ENCODE peak calls at places on chromosomes 5 and 9, in eight cellular contexts. One of them, this sample, is unnamed.

GRCh38 chr9:124349675-124350484 is 65.4 kb downstream of the PSMB7 start:
- DNase-seq in SK-N-SH: no peak
- DNase-seq in Panc1: no peak
- DNase-seq in A549: no peak
- DNase-seq in K562: no peak
- DNase-seq in HL-60: no peak
- DNase-seq in GM12878: no peak
- DNase-seq in HCT116: no peak
- DNase-seq in this sample: no peak

GRCh38 chr9:19085295-19085694 is 17.4 kb downstream of the HAUS6 start:
- DNase-seq in K562: peak
- DNase-seq in SK-N-SH: peak
- DNase-seq in HL-60: no peak
- DNase-seq in A549: peak
- DNase-seq in Panc1: no peak
- DNase-seq in HCT116: peak
- DNase-seq in GM12878: no peak
- DNase-seq in this sample: peak

GRCh38 chr5:101260857-101261256 is 357.8 kb upstream of the ST8SIA4 start:
- DNase-seq in A549: no peak
- DNase-seq in Panc1: no peak
- DNase-seq in SK-N-SH: no peak
- DNase-seq in HCT116: no peak
- DNase-seq in GM12878: no peak
- DNase-seq in K562: no peak
- DNase-seq in HL-60: no peak
- DNase-seq in this sample: no peak

GRCh38 chr9:77498891-77499290 is 149.2 kb downstream of the GNA14 start:
- DNase-seq in K562: no peak
- DNase-seq in Panc1: no peak
- DNase-seq in GM12878: no peak
- DNase-seq in A549: no peak
- DNase-seq in HCT116: no peak
- DNase-seq in SK-N-SH: no peak
- DNase-seq in HL-60: no peak
- DNase-seq in this sample: no peak

GRCh38 chr9:72458153-72458552 is 63.3 kb upstream of the TMC1 start:
- DNase-seq in A549: no peak
- DNase-seq in Panc1: no peak
- DNase-seq in K562: no peak
- DNase-seq in GM12878: no peak
- DNase-seq in HCT116: no peak
- DNase-seq in HL-60: no peak
- DNase-seq in SK-N-SH: no peak
- DNase-seq in this sample: no peak

GRCh38 chr9:5511476-5511875 is 1.1 kb downstream of the PDCD1LG2 start:
- DNase-seq in Panc1: no peak
- DNase-seq in GM12878: no peak
- DNase-seq in A549: no peak
- DNase-seq in HCT116: no peak
- DNase-seq in K562: no peak
- DNase-seq in HL-60: no peak
- DNase-seq in SK-N-SH: no peak
- DNase-seq in this sample: no peak

GRCh38 chr9:128025756-128026155 is 41.4 kb downstream of the NAIF1 start:
- DNase-seq in A549: no peak
- DNase-seq in GM12878: no peak
- DNase-seq in Panc1: no peak
- DNase-seq in SK-N-SH: no peak
- DNase-seq in HCT116: no peak
- DNase-seq in HL-60: no peak
- DNase-seq in K562: no peak
- DNase-seq in this sample: no peak

GRCh38 chr5:35009657-35010056 is 38.1 kb downstream of the AGXT2 start:
- DNase-seq in Panc1: no peak
- DNase-seq in GM12878: no peak
- DNase-seq in A549: no peak
- DNase-seq in SK-N-SH: no peak
- DNase-seq in K562: no peak
- DNase-seq in HCT116: no peak
- DNase-seq in HL-60: no peak
- DNase-seq in this sample: no peak

GRCh38 chr5:96432245-96433065 is 593 bp downstream of the PCSK1 start:
- DNase-seq in Panc1: no peak
- DNase-seq in SK-N-SH: peak
- DNase-seq in GM12878: no peak
- DNase-seq in HCT116: no peak
- DNase-seq in A549: no peak
- DNase-seq in HL-60: no peak
- DNase-seq in K562: no peak
- DNase-seq in this sample: peak

GRCh38 chr5:28190011-28190410 is 1151.6 kb upstream of the CDH9 start:
- DNase-seq in HCT116: no peak
- DNase-seq in A549: no peak
- DNase-seq in K562: no peak
- DNase-seq in Panc1: no peak
- DNase-seq in GM12878: no peak
- DNase-seq in HL-60: no peak
- DNase-seq in SK-N-SH: no peak
- DNase-seq in this sample: no peak

GRCh38 chr5:134092875-134093274 is 21.6 kb upstream of the TCF7 start:
- DNase-seq in K562: no peak
- DNase-seq in HL-60: no peak
- DNase-seq in A549: no peak
- DNase-seq in Panc1: no peak
- DNase-seq in SK-N-SH: no peak
- DNase-seq in HCT116: no peak
- DNase-seq in GM12878: no peak
- DNase-seq in this sample: no peak

GRCh38 chr5:137400571-137400970 is 98.6 kb downstream of the SPOCK1 start:
- DNase-seq in HL-60: no peak
- DNase-seq in SK-N-SH: no peak
- DNase-seq in K562: no peak
- DNase-seq in GM12878: no peak
- DNase-seq in HCT116: no peak
- DNase-seq in Panc1: no peak
- DNase-seq in A549: no peak
- DNase-seq in this sample: no peak

GRCh38 chr9:89592201-89592815 is 12.5 kb upstream of the GADD45G start:
- DNase-seq in A549: no peak
- DNase-seq in SK-N-SH: no peak
- DNase-seq in HCT116: no peak
- DNase-seq in GM12878: no peak
- DNase-seq in Panc1: no peak
- DNase-seq in K562: no peak
- DNase-seq in HL-60: no peak
- DNase-seq in this sample: no peak

GRCh38 chr5:3460416-3460815 is 135.2 kb upstream of the IRX1 start:
- DNase-seq in Panc1: no peak
- DNase-seq in SK-N-SH: no peak
- DNase-seq in A549: no peak
- DNase-seq in HL-60: no peak
- DNase-seq in K562: no peak
- DNase-seq in GM12878: no peak
- DNase-seq in HCT116: no peak
- DNase-seq in this sample: no peak

GRCh38 chr5:165876538-165876937 is 2371.1 kb downstream of the MAT2B start:
- DNase-seq in HL-60: no peak
- DNase-seq in GM12878: no peak
- DNase-seq in SK-N-SH: no peak
- DNase-seq in Panc1: no peak
- DNase-seq in HCT116: no peak
- DNase-seq in A549: no peak
- DNase-seq in K562: no peak
- DNase-seq in this sample: no peak
- TF ChIP-seq REST in HL-60: no peak
- TF ChIP-seq REST in GM12878: no peak
- TF ChIP-seq REST in SK-N-SH: no peak
- TF ChIP-seq REST in Panc1: no peak
- TF ChIP-seq REST in HCT116: no peak
- TF ChIP-seq REST in A549: no peak
- TF ChIP-seq REST in K562: no peak
- TF ChIP-seq REST in this sample: no peak

GRCh38 chr5:160484644-160485043 is 63.0 kb downstream of the PTTG1 start:
- DNase-seq in Panc1: no peak
- DNase-seq in GM12878: no peak
- DNase-seq in HCT116: no peak
- DNase-seq in HL-60: no peak
- DNase-seq in K562: no peak
- DNase-seq in SK-N-SH: no peak
- DNase-seq in A549: no peak
- DNase-seq in this sample: no peak

GRCh38 chr5:160488394-160488943 is 66.8 kb downstream of the PTTG1 start:
- DNase-seq in K562: no peak
- DNase-seq in SK-N-SH: no peak
- DNase-seq in HL-60: no peak
- DNase-seq in Panc1: no peak
- DNase-seq in GM12878: no peak
- DNase-seq in HCT116: no peak
- DNase-seq in A549: no peak
- DNase-seq in this sample: no peak

GRCh38 chr5:160485364-160486010 is 63.8 kb downstream of the PTTG1 start:
- DNase-seq in SK-N-SH: no peak
- DNase-seq in Panc1: no peak
- DNase-seq in GM12878: no peak
- DNase-seq in A549: no peak
- DNase-seq in K562: no peak
- DNase-seq in HL-60: no peak
- DNase-seq in HCT116: no peak
- DNase-seq in this sample: peak

GRCh38 chr5:160480652-160481051 is 59.0 kb downstream of the PTTG1 start:
- DNase-seq in A549: no peak
- DNase-seq in K562: no peak
- DNase-seq in HL-60: no peak
- DNase-seq in SK-N-SH: no peak
- DNase-seq in HCT116: no peak
- DNase-seq in GM12878: no peak
- DNase-seq in Panc1: no peak
- DNase-seq in this sample: no peak

GRCh38 chr5:160486573-160486972 is 64.9 kb downstream of the PTTG1 start:
- DNase-seq in HCT116: no peak
- DNase-seq in GM12878: no peak
- DNase-seq in Panc1: no peak
- DNase-seq in HL-60: no peak
- DNase-seq in K562: no peak
- DNase-seq in SK-N-SH: no peak
- DNase-seq in A549: no peak
- DNase-seq in this sample: no peak
- TF ChIP-seq REST in HCT116: no peak
- TF ChIP-seq REST in GM12878: no peak
- TF ChIP-seq REST in Panc1: no peak
- TF ChIP-seq REST in HL-60: no peak
- TF ChIP-seq REST in K562: no peak
- TF ChIP-seq REST in SK-N-SH: no peak
- TF ChIP-seq REST in A549: no peak
- TF ChIP-seq REST in this sample: no peak

GRCh38 chr5:168224110-168224509 is 67.3 kb upstream of the WWC1 start:
- DNase-seq in GM12878: no peak
- DNase-seq in SK-N-SH: no peak
- DNase-seq in HL-60: no peak
- DNase-seq in K562: no peak
- DNase-seq in A549: no peak
- DNase-seq in Panc1: no peak
- DNase-seq in HCT116: no peak
- DNase-seq in this sample: no peak

GRCh38 chr5:168228668-168229067 is 62.8 kb upstream of the WWC1 start:
- DNase-seq in HCT116: no peak
- DNase-seq in A549: no peak
- DNase-seq in GM12878: no peak
- DNase-seq in K562: no peak
- DNase-seq in Panc1: no peak
- DNase-seq in HL-60: no peak
- DNase-seq in SK-N-SH: no peak
- DNase-seq in this sample: no peak

GRCh38 chr5:168226012-168226411 is 65.4 kb upstream of the WWC1 start:
- DNase-seq in GM12878: no peak
- DNase-seq in HCT116: no peak
- DNase-seq in HL-60: no peak
- DNase-seq in K562: no peak
- DNase-seq in Panc1: no peak
- DNase-seq in A549: no peak
- DNase-seq in SK-N-SH: no peak
- DNase-seq in this sample: no peak

GRCh38 chr5:168227001-168227400 is 64.4 kb upstream of the WWC1 start:
- DNase-seq in GM12878: no peak
- DNase-seq in HCT116: no peak
- DNase-seq in A549: no peak
- DNase-seq in Panc1: no peak
- DNase-seq in HL-60: no peak
- DNase-seq in K562: no peak
- DNase-seq in SK-N-SH: no peak
- DNase-seq in this sample: no peak

DNA sequence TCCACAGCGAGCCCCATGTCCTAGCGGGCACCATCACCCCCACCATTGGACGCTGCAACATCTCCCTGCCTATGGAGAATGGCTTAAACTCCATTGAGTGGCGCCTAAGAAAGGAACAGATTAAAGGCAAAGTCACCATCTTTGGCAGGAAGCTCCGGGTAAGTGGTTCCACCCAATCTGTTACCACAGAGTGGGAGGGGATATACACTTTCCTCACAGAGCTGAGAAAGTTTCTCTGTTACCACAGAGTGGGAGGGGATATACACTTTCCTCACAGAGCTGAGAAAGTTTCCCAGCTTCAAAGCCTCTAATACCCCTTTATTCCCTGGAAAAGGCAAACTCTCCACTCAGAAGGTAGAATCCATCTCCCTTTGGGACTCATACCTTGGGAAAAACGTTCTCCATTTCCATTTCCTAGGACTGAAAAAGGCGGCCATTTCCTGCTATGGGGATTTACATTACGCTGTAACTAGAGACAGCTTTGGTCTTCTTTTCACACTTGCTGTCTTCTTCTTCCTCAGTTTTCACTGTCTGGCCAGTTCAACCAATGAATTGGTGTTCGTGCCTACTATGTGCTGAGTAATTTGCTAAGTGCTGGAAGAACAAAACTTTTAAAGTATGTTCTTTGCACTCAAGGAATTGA is 63.4 kb upstream of the WWC1 start:
- DNase-seq in GM12878: peak
- DNase-seq in A549: no peak
- DNase-seq in K562: no peak
- DNase-seq in HCT116: no peak
- DNase-seq in SK-N-SH: no peak
- DNase-seq in HL-60: peak
- DNase-seq in Panc1: no peak
- DNase-seq in this sample: no peak
- TF ChIP-seq REST in GM12878: no peak
- TF ChIP-seq REST in A549: no peak
- TF ChIP-seq REST in K562: no peak
- TF ChIP-seq REST in HCT116: no peak
- TF ChIP-seq REST in SK-N-SH: no peak
- TF ChIP-seq REST in HL-60: no peak
- TF ChIP-seq REST in Panc1: no peak
- TF ChIP-seq REST in this sample: no peak

DNA sequence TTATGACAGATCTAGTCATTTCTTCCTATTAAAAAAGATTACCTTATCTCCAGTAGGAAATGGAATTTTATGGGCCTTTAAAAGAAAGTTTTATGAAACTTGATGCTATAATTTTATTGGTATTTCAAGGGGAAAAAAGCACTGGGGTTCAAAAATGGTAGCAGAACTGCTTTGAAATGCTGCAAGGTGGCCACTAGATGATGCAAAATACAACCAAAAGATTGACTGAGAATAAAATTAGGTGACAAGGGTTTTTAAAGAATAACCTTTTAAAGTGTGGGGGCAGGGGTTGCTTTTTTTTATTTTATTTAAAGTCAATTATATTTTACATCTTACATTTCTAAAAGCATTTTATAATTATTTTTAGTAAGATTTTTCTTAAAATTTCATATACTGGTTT is 61.7 kb downstream of the KLF9 start:
- DNase-seq in A549: no peak
- DNase-seq in K562: peak
- DNase-seq in SK-N-SH: no peak
- DNase-seq in HCT116: no peak
- DNase-seq in Panc1: no peak
- DNase-seq in GM12878: no peak
- DNase-seq in HL-60: no peak
- DNase-seq in this sample: no peak
- TF ChIP-seq REST in A549: no peak
- TF ChIP-seq REST in K562: no peak
- TF ChIP-seq REST in SK-N-SH: no peak
- TF ChIP-seq REST in HCT116: no peak
- TF ChIP-seq REST in Panc1: no peak
- TF ChIP-seq REST in GM12878: no peak
- TF ChIP-seq REST in HL-60: no peak
- TF ChIP-seq REST in this sample: no peak